ENCODE peak calls at places on chromosomes 11 and 22, in ten cellular contexts. N, I, Q, A, G, L, B, U, O and D are unnamed samples.

GRCh38 chr11:111585371-111585770 is 16.9 kb upstream of the SIK2 start:
- DNase-seq in O (no peak), L (peak; percentile 86), I (no peak), U (no peak), B (no peak), G (peak; percentile 75), Q (no peak), A (no peak), N (no peak), D (no peak)

GRCh38 chr11:34149786-34150185 is 44.4 kb downstream of the NAT10 start:
- DNase-seq in O (no peak), Q (peak; percentile 33), A (no peak), G (no peak), L (peak; percentile 11), I (no peak), N (no peak), B (no peak), U (no peak), D (no peak)

GRCh38 chr11:57648791-57649735 is 649 bp downstream of the YPEL4 start:
- DNase-seq in I (no peak), B (peak; percentile 54), U (no peak), Q (no peak), G (no peak), L (peak; percentile 32), O (no peak), N (no peak), A (no peak), D (no peak)

GRCh38 chr11:61797263-61797944 is 4.7 kb downstream of the FEN1 start:
- DNase-seq in I (peak; percentile 87), L (peak; percentile 92), Q (peak; percentile 84), G (peak; percentile 86), B (no peak), U (peak; percentile 75), O (peak; percentile 66), N (no peak), A (no peak), D (peak; percentile 81)

GRCh38 chr22:35357883-35358621 is 22.8 kb upstream of the HMOX1 start:
- DNase-seq in O (no peak), A (no peak), G (peak; percentile 15), U (no peak), B (no peak), N (no peak), Q (peak; percentile 52), L (peak; percentile 83), I (no peak), D (peak; percentile 74)

GRCh38 chr22:44965171-44965570 is 44.6 kb downstream of the PHF21B start:
- DNase-seq in G (no peak), L (no peak), I (no peak), B (no peak), O (no peak), N (no peak), U (no peak), A (no peak), Q (no peak), D (no peak)

GRCh38 chr11:34068098-34068497 is 16.6 kb downstream of the CAPRIN1 start:
- DNase-seq in A (no peak), U (no peak), O (no peak), B (no peak), N (no peak), L (peak; percentile 73), I (no peak), Q (no peak), G (peak; percentile 72), D (peak; percentile 25)

GRCh38 chr11:70769521-70769920 is 371.2 kb downstream of the CTTN start:
- DNase-seq in Q (no peak), L (no peak), O (no peak), A (no peak), U (no peak), G (no peak), B (no peak), N (no peak), I (no peak), D (no peak)

GRCh38 chr22:39289445-39290247 is 29.8 kb downstream of the RPL3 start:
- DNase-seq in L (no peak), U (no peak), O (no peak), Q (no peak), B (no peak), I (no peak), N (peak; percentile 59), G (no peak), A (no peak), D (no peak)

GRCh38 chr11:67468056-67468455 is 995 bp downstream of the TMEM134 start:
- DNase-seq in Q (no peak), L (no peak), B (peak; percentile 84), O (no peak), I (no peak), U (no peak), G (no peak), A (no peak), N (peak; percentile 98), D (peak; percentile 88)

GRCh38 chr11:72813740-72814138 is 472 bp upstream of the ATG16L2 start:
- DNase-seq in A (no peak), N (peak; percentile 57), I (no peak), L (peak; percentile 87), G (no peak), Q (peak; percentile 89), B (peak; percentile 91), U (no peak), O (peak; percentile 89), D (peak; percentile 84)

GRCh38 chr22:20239063-20239950 is 28.8 kb downstream of the RTN4R start:
- DNase-seq in A (no peak), U (no peak), L (peak; percentile 19), Q (no peak), G (no peak), O (peak; percentile 60), N (no peak), B (no peak), I (no peak), D (no peak)

GRCh38 chr22:38133331-38133730 is 22.8 kb upstream of the BAIAP2L2 start:
- DNase-seq in B (no peak), N (no peak), U (no peak), Q (no peak), A (no peak), G (no peak), L (no peak), O (no peak), I (no peak), D (no peak)

GRCh38 chr11:64878494-64879225 is at the start of gene EHD1:
- DNase-seq in N (peak; percentile 100), L (peak; percentile 98), G (peak; percentile 97), U (peak; percentile 89), A (peak; percentile 99), Q (peak; percentile 98), I (peak; percentile 99), B (peak; percentile 99), O (peak; percentile 99), D (peak; percentile 98)
- TF ChIP-seq CTCF in N (peak; percentile 31), L (peak; percentile 41), G (peak; percentile 59), U (peak; percentile 53), A (peak; percentile 58), Q (peak; percentile 69), I (peak; percentile 68), B (peak; percentile 49), O (peak; percentile 46), D (peak; percentile 27)

GRCh38 chr11:27482793-27483192 is 10.2 kb upstream of the LGR4 start:
- DNase-seq in G (no peak), U (no peak), L (no peak), I (no peak), O (no peak), Q (no peak), N (no peak), A (no peak), B (no peak), D (no peak)
- TF ChIP-seq CTCF in G (no peak), U (no peak), L (no peak), I (no peak), O (no peak), Q (no peak), N (no peak), A (no peak), B (no peak), D (no peak)

GRCh38 chr11:128928400-128928799 is 14.3 kb downstream of the TP53AIP1 start:
- DNase-seq in A (no peak), Q (no peak), I (no peak), B (no peak), L (no peak), G (no peak), U (no peak), N (no peak), O (no peak), D (no peak)
- TF ChIP-seq CTCF in A (no peak), Q (no peak), I (no peak), B (no peak), L (no peak), G (no peak), U (no peak), N (no peak), O (no peak), D (no peak)

GRCh38 chr11:121488145-121488544 is 35.4 kb upstream of the SORL1-AS1 start:
- DNase-seq in I (no peak), O (no peak), B (no peak), A (no peak), G (no peak), N (no peak), L (no peak), Q (no peak), U (no peak), D (no peak)

GRCh38 chr11:121487191-121487590 is 34.4 kb upstream of the SORL1-AS1 start:
- DNase-seq in B (no peak), N (no peak), U (no peak), I (no peak), Q (no peak), O (no peak), L (no peak), G (no peak), A (no peak), D (no peak)

GRCh38 chr11:121483805-121484478 is 31.2 kb upstream of the SORL1-AS1 start:
- DNase-seq in G (no peak), B (no peak), O (no peak), Q (no peak), L (no peak), U (no peak), N (no peak), I (no peak), A (no peak), D (no peak)

GRCh38 chr11:121485221-121485620 is 32.5 kb upstream of the SORL1-AS1 start:
- DNase-seq in I (no peak), L (no peak), N (no peak), G (no peak), A (no peak), U (no peak), O (no peak), Q (no peak), B (no peak), D (no peak)

DNA sequence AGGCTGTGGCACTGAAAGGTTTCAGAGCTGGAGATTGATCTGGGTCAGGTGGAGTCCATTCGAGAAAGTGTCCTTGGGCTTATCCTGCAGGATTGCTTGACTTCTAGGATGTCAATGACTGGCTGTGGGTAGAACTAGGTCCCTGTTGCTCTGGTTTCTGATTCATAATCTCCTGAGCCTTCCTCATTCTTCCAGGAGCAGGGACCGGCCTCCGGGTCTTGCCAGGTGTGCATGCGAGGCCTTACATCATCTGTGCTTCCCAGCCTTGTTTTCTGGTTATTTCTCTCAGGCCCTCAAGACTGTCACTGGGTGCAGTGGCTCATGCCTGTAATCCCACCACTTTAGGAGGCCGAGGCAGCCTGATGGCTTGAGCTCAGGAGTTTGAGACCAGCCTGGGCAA is 33.3 kb upstream of the SORL1-AS1 start:
- DNase-seq in L (no peak), O (no peak), U (no peak), I (no peak), A (no peak), G (no peak), N (no peak), B (no peak), Q (no peak), D (no peak)
- TF ChIP-seq CTCF in L (no peak), O (no peak), U (no peak), I (no peak), A (no peak), G (no peak), N (no peak), B (no peak), Q (no peak), D (no peak)

GRCh38 chr11:95138448-95138847 is 48.8 kb downstream of the ENDOD1 start:
- DNase-seq in O (no peak), I (no peak), B (no peak), A (no peak), U (no peak), N (no peak), Q (no peak), G (no peak), L (peak; percentile 45), D (peak; percentile 20)
- TF ChIP-seq CTCF in O (peak; percentile 40), I (peak; percentile 19), B (no peak), A (no peak), U (no peak), N (no peak), Q (no peak), G (peak; percentile 27), L (peak; percentile 27), D (no peak)